ENCODE peak calls at places on chromosomes 12 and 14, in six cellular contexts. One of them, this sample, is unnamed.
A peak's percentile ranks its signal among the peaks of the same experiment; 100 is the strongest.

GRCh38 chr12:46788247-46788887 is 37.4 kb downstream of the SLC38A4 start:
- DNase-seq in DMS53: peak; percentile 76
- DNase-seq in GM13976: no peak
- DNase-seq in H7: no peak
- DNase-seq in AG08396: no peak
- DNase-seq in T-helper 9 cell: no peak
- DNase-seq in this sample: no peak

GRCh38 chr14:89411976-89412375 is 5.1 kb downstream of the FOXN3 start:
- DNase-seq in DMS53: no peak
- DNase-seq in GM13976: no peak
- DNase-seq in H7: no peak
- DNase-seq in AG08396: no peak
- DNase-seq in T-helper 9 cell: no peak
- DNase-seq in this sample: no peak

GRCh38 chr12:24864796-24865125 is 84.1 kb downstream of the BCAT1 start:
- DNase-seq in DMS53: peak; percentile 71
- DNase-seq in GM13976: peak; percentile 48
- DNase-seq in H7: peak; percentile 17
- DNase-seq in AG08396: peak; percentile 62
- DNase-seq in T-helper 9 cell: no peak
- DNase-seq in this sample: peak; percentile 21

GRCh38 chr14:94773682-94774211 is 3.8 kb upstream of the GSC start:
- DNase-seq in DMS53: no peak
- DNase-seq in GM13976: no peak
- DNase-seq in H7: peak; percentile 70
- DNase-seq in AG08396: no peak
- DNase-seq in T-helper 9 cell: no peak
- DNase-seq in this sample: no peak

GRCh38 chr12:122326597-122326996 is 60.3 kb upstream of the VPS33A start:
- DNase-seq in DMS53: no peak
- DNase-seq in GM13976: no peak
- DNase-seq in H7: no peak
- DNase-seq in AG08396: no peak
- DNase-seq in T-helper 9 cell: no peak
- DNase-seq in this sample: no peak

GRCh38 chr12:104702565-104703139 is 245.9 kb downstream of the CHST11 start:
- DNase-seq in DMS53: no peak
- DNase-seq in GM13976: no peak
- DNase-seq in H7: no peak
- DNase-seq in AG08396: peak; percentile 79
- DNase-seq in T-helper 9 cell: no peak
- DNase-seq in this sample: no peak

GRCh38 chr12:69527506-69528272 is 57.5 kb downstream of the FRS2 start:
- DNase-seq in DMS53: no peak
- DNase-seq in GM13976: no peak
- DNase-seq in H7: no peak
- DNase-seq in AG08396: peak; percentile 17
- DNase-seq in T-helper 9 cell: no peak
- DNase-seq in this sample: no peak

GRCh38 chr12:108525681-108526080 is 10.6 kb downstream of the FICD start:
- DNase-seq in DMS53: no peak
- DNase-seq in GM13976: no peak
- DNase-seq in H7: no peak
- DNase-seq in AG08396: peak; percentile 84
- DNase-seq in T-helper 9 cell: no peak
- DNase-seq in this sample: no peak

GRCh38 chr12:117685115-117685926 is 283.5 kb downstream of the KSR2 start:
- DNase-seq in DMS53: peak; percentile 81
- DNase-seq in GM13976: no peak
- DNase-seq in H7: peak; percentile 92
- DNase-seq in AG08396: peak; percentile 48
- DNase-seq in T-helper 9 cell: no peak
- DNase-seq in this sample: no peak

GRCh38 chr12:68455676-68456345 is 123.6 kb upstream of the MDM1 start:
- DNase-seq in DMS53: peak; percentile 45
- DNase-seq in GM13976: no peak
- DNase-seq in H7: no peak
- DNase-seq in AG08396: no peak
- DNase-seq in T-helper 9 cell: no peak
- DNase-seq in this sample: no peak

GRCh38 chr12:71439613-71440392 is at the start of gene LGR5:
- DNase-seq in DMS53: peak; percentile 76
- DNase-seq in GM13976: peak; percentile 45
- DNase-seq in H7: peak; percentile 77
- DNase-seq in AG08396: peak; percentile 36
- DNase-seq in T-helper 9 cell: no peak
- DNase-seq in this sample: peak; percentile 16

GRCh38 chr14:98445736-98446135 is 826.3 kb downstream of the BCL11B start:
- DNase-seq in DMS53: no peak
- DNase-seq in GM13976: no peak
- DNase-seq in H7: no peak
- DNase-seq in AG08396: no peak
- DNase-seq in T-helper 9 cell: no peak
- DNase-seq in this sample: no peak

GRCh38 chr12:130104114-130104513 is 58.1 kb upstream of the FZD10 start:
- DNase-seq in DMS53: peak; percentile 90
- DNase-seq in GM13976: no peak
- DNase-seq in H7: no peak
- DNase-seq in AG08396: no peak
- DNase-seq in T-helper 9 cell: no peak
- DNase-seq in this sample: no peak

GRCh38 chr14:75675265-75675960 is 14.4 kb downstream of the TTLL5 start:
- DNase-seq in DMS53: no peak
- DNase-seq in GM13976: no peak
- DNase-seq in H7: no peak
- DNase-seq in AG08396: no peak
- DNase-seq in T-helper 9 cell: no peak
- DNase-seq in this sample: no peak

GRCh38 chr12:77814361-77814760 is 16.3 kb upstream of the NAV3 start:
- DNase-seq in DMS53: no peak
- DNase-seq in GM13976: no peak
- DNase-seq in H7: no peak
- DNase-seq in AG08396: no peak
- DNase-seq in T-helper 9 cell: no peak
- DNase-seq in this sample: no peak

GRCh38 chr12:96153131-96153724 is 40.9 kb upstream of the ELK3 start:
- DNase-seq in DMS53: no peak
- DNase-seq in GM13976: no peak
- DNase-seq in H7: peak; percentile 54
- DNase-seq in AG08396: no peak
- DNase-seq in T-helper 9 cell: no peak
- DNase-seq in this sample: no peak

GRCh38 chr14:71062581-71063303 is 155.5 kb downstream of the PCNX1 start:
- DNase-seq in DMS53: no peak
- DNase-seq in GM13976: no peak
- DNase-seq in H7: no peak
- DNase-seq in AG08396: no peak
- DNase-seq in T-helper 9 cell: no peak
- DNase-seq in this sample: no peak

GRCh38 chr14:38226366-38226765 is 18.7 kb downstream of the SSTR1 start:
- DNase-seq in DMS53: no peak
- DNase-seq in GM13976: no peak
- DNase-seq in H7: no peak
- DNase-seq in AG08396: no peak
- DNase-seq in T-helper 9 cell: no peak
- DNase-seq in this sample: no peak

GRCh38 chr12:91052021-91052420 is 5.8 kb downstream of the KERA start:
- DNase-seq in DMS53: no peak
- DNase-seq in GM13976: no peak
- DNase-seq in H7: no peak
- DNase-seq in AG08396: no peak
- DNase-seq in T-helper 9 cell: no peak
- DNase-seq in this sample: no peak

GRCh38 chr12:3310271-3311026 is 180.6 kb upstream of the PRMT8 start:
- DNase-seq in DMS53: peak; percentile 90
- DNase-seq in GM13976: no peak
- DNase-seq in H7: peak; percentile 39
- DNase-seq in AG08396: no peak
- DNase-seq in T-helper 9 cell: no peak
- DNase-seq in this sample: no peak

GRCh38 chr14:58535084-58535483 is 102.7 kb upstream of the DACT1 start:
- DNase-seq in DMS53: no peak
- DNase-seq in GM13976: no peak
- DNase-seq in H7: no peak
- DNase-seq in AG08396: no peak
- DNase-seq in T-helper 9 cell: no peak
- DNase-seq in this sample: no peak

GRCh38 chr14:93737574-93737973 is 50.7 kb downstream of the PRIMA1 start:
- DNase-seq in DMS53: no peak
- DNase-seq in GM13976: no peak
- DNase-seq in H7: no peak
- DNase-seq in AG08396: no peak
- DNase-seq in T-helper 9 cell: no peak
- DNase-seq in this sample: no peak

GRCh38 chr12:107545737-107546363 is 139.7 kb upstream of the PWP1 start:
- DNase-seq in DMS53: no peak
- DNase-seq in GM13976: no peak
- DNase-seq in H7: no peak
- DNase-seq in AG08396: no peak
- DNase-seq in T-helper 9 cell: no peak
- DNase-seq in this sample: no peak

GRCh38 chr12:113133036-113133435 is 2.5 kb downstream of the RASAL1 start:
- DNase-seq in DMS53: no peak
- DNase-seq in GM13976: no peak
- DNase-seq in H7: peak; percentile 26
- DNase-seq in AG08396: no peak
- DNase-seq in T-helper 9 cell: no peak
- DNase-seq in this sample: no peak

This sample was measured in GM10248.